ENCODE peak calls at places on chromosomes 3 and 15, in seven cellular contexts. U is activated CD4-positive, alpha-beta T cell treated with anti-CD3 and anti-CD28 coated beads, Interleukin-2, amount 50 U/mL, for 4 hours; C is neural crest cell; N is M059J; B is CD8-positive, alpha-beta T cell; Q is GM06990; L is esophagus muscularis mucosa. G is an unnamed sample.

GRCh38 chr3:16687206-16687605 is 82.0 kb upstream of the DAZL start:
- DNase-seq in L (no peak), N (no peak), Q (no peak), C (no peak), B (no peak), U (no peak), G (no peak)

GRCh38 chr3:119240582-119241434 is at the start of gene B4GALT4:
- DNase-seq in N (peak; percentile 92), B (peak; percentile 34), Q (peak; percentile 91), C (peak; percentile 69), U (peak; percentile 48), L (peak; percentile 93), G (peak; percentile 58)

GRCh38 chr3:36542186-36542585 is 161.9 kb downstream of the STAC start:
- DNase-seq in C (no peak), Q (no peak), L (peak; percentile 34), B (no peak), N (peak; percentile 47), U (no peak), G (no peak)

GRCh38 chr3:124860599-124860998 is 26.6 kb downstream of the ITGB5 start:
- DNase-seq in C (no peak), B (no peak), Q (no peak), U (no peak), L (no peak), N (peak; percentile 100), G (no peak)

GRCh38 chr3:157087398-157088132 is 72.4 kb downstream of the CCNL1 start:
- DNase-seq in N (peak; percentile 76), U (no peak), B (no peak), Q (no peak), L (no peak), C (no peak), G (no peak)

GRCh38 chr3:106729481-106729880 is 647.8 kb upstream of the CCDC54 start:
- DNase-seq in C (no peak), U (no peak), B (no peak), Q (no peak), L (no peak), N (no peak), G (no peak)

GRCh38 chr15:40264321-40265153 is 18.3 kb downstream of the ANKRD63 start:
- DNase-seq in L (no peak), U (no peak), C (no peak), N (no peak), B (no peak), Q (no peak), G (no peak)

GRCh38 chr3:72580246-72580756 is 267.9 kb downstream of the SHQ1 start:
- DNase-seq in C (no peak), L (no peak), B (no peak), Q (no peak), U (no peak), N (no peak), G (no peak)